ENCODE peak calls at places on chromosomes 16 and 17, in five cellular contexts. W is astrocyte of the spinal cord, B is HuH-7.5, H is NCI-H1092 treated with DMSO at 0.1 percent for 48 hours, N is natural killer cell. J is an unnamed sample.

GRCh38 chr16:58040945-58041627 is 15.5 kb downstream of the MMP15 start:
- DNase-seq in W (no peak), B (no peak), H (no peak), N (no peak), J (no peak)

GRCh38 chr16:57263585-57264351 is 18.7 kb downstream of the ARL2BP start:
- DNase-seq in W (no peak), B (no peak), H (no peak), N (no peak), J (no peak)

GRCh38 chr16:87178977-87179376 is 138.2 kb downstream of the C16orf95 start:
- DNase-seq in W (peak; percentile 54), B (no peak), H (no peak), N (no peak), J (no peak)

GRCh38 chr17:33385713-33386112 is 92.6 kb upstream of the ASIC2 start:
- DNase-seq in W (no peak), B (no peak), H (no peak), N (no peak), J (no peak)

GRCh38 chr17:74512624-74513084 is 18.6 kb downstream of the CD300LB start:
- DNase-seq in W (no peak), B (no peak), H (no peak), N (no peak), J (no peak)

GRCh38 chr16:87002717-87003413 is 314.3 kb downstream of the C16orf95 start:
- DNase-seq in W (peak; percentile 55), B (no peak), H (no peak), N (no peak), J (no peak)

GRCh38 chr16:82083710-82084353 is 48.8 kb downstream of the HSD17B2 start:
- DNase-seq in W (no peak), B (no peak), H (no peak), N (no peak), J (no peak)

GRCh38 chr17:81427446-81428120 is 32.3 kb downstream of the BAHCC1 start:
- DNase-seq in W (no peak), B (no peak), H (peak; percentile 97), N (no peak), J (peak; percentile 17)

GRCh38 chr17:75036643-75037268 is 10.0 kb downstream of the ATP5PD start:
- DNase-seq in W (peak; percentile 51), B (no peak), H (no peak), N (no peak), J (peak; percentile 60)